ENCODE peak calls at places on chromosomes 4 and X, in four cellular contexts. F is GM23338, Q is GM23248, U is PC-3. Y is an unnamed sample.

GRCh38 chr4:127868196-127868595 is 12.5 kb upstream of the PLK4 start:
- DNase-seq in U (no peak), Q (peak; percentile 21), F (no peak), Y (no peak)

GRCh38 chrX:68842781-68843581 is 14.2 kb downstream of the EFNB1 start:
- DNase-seq in U (no peak), Q (no peak), F (no peak), Y (no peak)

GRCh38 chr4:7391637-7392437 is 42.9 kb downstream of the PSAPL1 start:
- DNase-seq in U (no peak), F (no peak), Q (no peak), Y (no peak)

GRCh38 chrX:40099046-40099968 is 1.5 kb upstream of the BCOR start:
- DNase-seq in Q (peak; percentile 59), U (no peak), F (peak; percentile 71), Y (peak; percentile 59)

GRCh38 chrX:118496763-118497079 is 1.1 kb downstream of the DOCK11 start:
- DNase-seq in F (peak; percentile 12), U (no peak), Q (peak; percentile 27), Y (peak; percentile 21)

GRCh38 chrX:45449982-45450381 is 249.3 kb upstream of the DIPK2B start:
- DNase-seq in Q (no peak), U (peak; percentile 90), F (no peak), Y (no peak)

GRCh38 chr4:154416183-154416543 is 75.4 kb downstream of the DCHS2 start:
- DNase-seq in U (no peak), Q (peak; percentile 4), F (peak; percentile 76), Y (peak; percentile 68)

GRCh38 chr4:112898357-112899141 is 150.9 kb upstream of the ANK2 start:
- DNase-seq in Q (peak; percentile 65), F (peak; percentile 36), U (no peak), Y (peak; percentile 34)

GRCh38 chr4:1490906-1491629 is 84.8 kb upstream of the NKX1-1 start:
- DNase-seq in U (no peak), F (no peak), Q (no peak), Y (no peak)

GRCh38 chr4:122930877-122931276 is 8.5 kb upstream of the NUDT6 start:
- DNase-seq in F (peak; percentile 39), Q (peak; percentile 57), U (peak; percentile 56), Y (no peak)

GRCh38 chrX:110182362-110182761 is 135.5 kb downstream of the AMMECR1 start:
- DNase-seq in F (no peak), U (peak; percentile 29), Q (peak; percentile 69), Y (no peak)

GRCh38 chrX:25034889-25035288 is 19.1 kb upstream of the ARX start:
- DNase-seq in U (peak; percentile 36), F (peak; percentile 37), Q (peak; percentile 36), Y (peak; percentile 60)

GRCh38 chrX:78979789-78980464 is 34.7 kb downstream of the P2RY10 start:
- DNase-seq in Q (peak; percentile 0), F (no peak), U (peak; percentile 28), Y (no peak)

GRCh38 chr4:94641702-94642560 is 115.8 kb upstream of the BMPR1B start:
- DNase-seq in F (no peak), Q (peak; percentile 76), U (peak; percentile 77), Y (no peak)

GRCh38 chr4:36243355-36244256 is 708 bp downstream of the ARAP2 start:
- DNase-seq in Q (peak; percentile 17), U (peak; percentile 47), F (peak; percentile 37), Y (no peak)

GRCh38 chr4:141654098-141654497 is 17.7 kb downstream of the IL15 start:
- DNase-seq in U (peak; percentile 65), Q (peak; percentile 34), F (peak; percentile 78), Y (peak; percentile 77)
- H3K79me2 ChIP-seq in U (no peaks in the 10 kb centered on the region), Q (peaks cover 17% of the 10 kb centered on the region), F (no peaks in the 10 kb centered on the region), Y (no peaks in the 10 kb centered on the region)

DNA sequence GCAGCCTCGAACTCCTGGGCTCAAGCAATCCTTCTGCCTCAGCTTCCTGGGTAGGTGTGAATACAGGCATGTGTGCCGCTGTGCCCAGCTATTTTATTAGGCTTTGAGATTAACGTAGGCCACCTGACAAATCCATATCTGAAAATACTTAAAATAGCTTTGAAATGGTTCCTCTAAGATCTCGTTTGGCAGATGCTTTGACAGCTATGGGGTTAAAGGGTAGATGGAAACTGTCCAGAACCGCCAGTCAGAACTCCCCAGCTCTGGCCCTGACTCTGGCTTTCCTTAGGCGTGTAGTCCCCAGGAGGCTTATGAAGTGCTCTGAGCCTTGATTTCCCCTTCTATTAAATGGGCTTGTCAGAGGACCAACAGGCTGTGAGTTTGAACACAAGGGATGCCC is 32.8 kb upstream of the STIM2 start:
- DNase-seq in U (no peak), Q (no peak), F (no peak), Y (no peak)
- H3F3A ChIP-seq in U (no peaks in the 10 kb centered on the region), Q (no peaks in the 10 kb centered on the region), F (no peaks in the 10 kb centered on the region), Y (no peaks in the 10 kb centered on the region)

GRCh38 chr4:150978738-150979575 is 36.1 kb downstream of the LRBA start:
- DNase-seq in F (no peak), Q (no peak), U (no peak), Y (no peak)
- H3K79me2 ChIP-seq in F (peaks cover 98% of the 10 kb centered on the region), Q (no peaks in the 10 kb centered on the region), U (peaks cover 70% of the 10 kb centered on the region), Y (peaks cover 79% of the 10 kb centered on the region)

GRCh38 chr4:152674359-152674758 is 5.4 kb downstream of the TMEM154 start:
- DNase-seq in Q (no peak), U (no peak), F (no peak), Y (peak; percentile 69)

GRCh38 chr4:152679414-152680281 is at the start of gene TMEM154:
- DNase-seq in F (peak; percentile 87), U (peak; percentile 67), Q (peak; percentile 87), Y (peak; percentile 80)

GRCh38 chr4:152678841-152679240 is 956 bp downstream of the TMEM154 start:
- DNase-seq in U (no peak), Q (peak; percentile 15), F (no peak), Y (peak; percentile 18)

GRCh38 chr4:152673489-152673888 is 6.3 kb downstream of the TMEM154 start:
- DNase-seq in U (no peak), F (no peak), Q (no peak), Y (no peak)

GRCh38 chr4:152676052-152676854 is 3.5 kb downstream of the TMEM154 start:
- DNase-seq in Q (no peak), F (no peak), U (no peak), Y (no peak)
- H3F3A ChIP-seq in Q (peaks cover 23% of the 10 kb centered on the region), F (no peaks in the 10 kb centered on the region), U (no peaks in the 10 kb centered on the region), Y (peaks cover 14% of the 10 kb centered on the region)